ENCODE peak calls at places on chromosome 15, in five cellular contexts. One of them, this sample, is unnamed. For H3K4me1, the result is how much of the 10 kb centered on the place peaks cover.

GRCh38 chr15:93152951-93153350 is 63.9 kb upstream of the RGMA start:
- DNase-seq in K562: no peak
- DNase-seq in IMR-90: no peak
- DNase-seq in PC-3: no peak
- DNase-seq in HCT116: no peak
- DNase-seq in this sample: no peak

GRCh38 chr15:38576837-38577236 is 12.2 kb upstream of the RASGRP1 start:
- DNase-seq in K562: no peak
- DNase-seq in IMR-90: no peak
- DNase-seq in PC-3: no peak
- DNase-seq in HCT116: no peak
- DNase-seq in this sample: no peak

GRCh38 chr15:78726870-78727551 is 84.3 kb downstream of the ADAMTS7 start:
- DNase-seq in K562: peak
- DNase-seq in IMR-90: no peak
- DNase-seq in PC-3: peak
- DNase-seq in HCT116: peak
- DNase-seq in this sample: peak

GRCh38 chr15:90642464-90643300 is 74.5 kb upstream of the BLM start:
- DNase-seq in K562: no peak
- DNase-seq in IMR-90: no peak
- DNase-seq in PC-3: no peak
- DNase-seq in HCT116: no peak
- DNase-seq in this sample: no peak

GRCh38 chr15:90838066-90838465 is 30.3 kb upstream of the FURIN start:
- DNase-seq in K562: no peak
- DNase-seq in IMR-90: no peak
- DNase-seq in PC-3: no peak
- DNase-seq in HCT116: no peak
- DNase-seq in this sample: no peak

GRCh38 chr15:46918462-46919125 is 798.7 kb upstream of the SEMA6D start:
- DNase-seq in K562: no peak
- DNase-seq in IMR-90: no peak
- DNase-seq in PC-3: no peak
- DNase-seq in HCT116: no peak
- DNase-seq in this sample: no peak

GRCh38 chr15:59539799-59540198 is 71.8 kb upstream of the GCNT3 start:
- DNase-seq in K562: peak
- DNase-seq in IMR-90: no peak
- DNase-seq in PC-3: peak
- DNase-seq in HCT116: no peak
- DNase-seq in this sample: no peak

GRCh38 chr15:55775316-55775715 is 32.4 kb upstream of the PRTG start:
- DNase-seq in K562: no peak
- DNase-seq in IMR-90: no peak
- DNase-seq in PC-3: peak
- DNase-seq in HCT116: no peak
- DNase-seq in this sample: no peak

GRCh38 chr15:85168642-85169173 is 187.1 kb downstream of the PDE8A start:
- DNase-seq in K562: peak
- DNase-seq in IMR-90: peak
- DNase-seq in PC-3: peak
- DNase-seq in HCT116: peak
- DNase-seq in this sample: peak

GRCh38 chr15:69723404-69724097 is 270.9 kb downstream of the RPLP1 start:
- DNase-seq in K562: no peak
- DNase-seq in IMR-90: no peak
- DNase-seq in PC-3: no peak
- DNase-seq in HCT116: no peak
- DNase-seq in this sample: no peak

GRCh38 chr15:23565395-23566069 is at the start of gene MKRN3:
- DNase-seq in K562: peak
- DNase-seq in IMR-90: peak
- DNase-seq in PC-3: no peak
- DNase-seq in HCT116: peak
- DNase-seq in this sample: no peak

GRCh38 chr15:88255109-88255495 is 1.4 kb downstream of the NTRK3 start:
- DNase-seq in K562: no peak
- DNase-seq in IMR-90: no peak
- DNase-seq in PC-3: no peak
- DNase-seq in HCT116: no peak
- DNase-seq in this sample: no peak

GRCh38 chr15:87661952-87662351 is 594.6 kb downstream of the NTRK3 start:
- DNase-seq in K562: no peak
- DNase-seq in IMR-90: no peak
- DNase-seq in PC-3: no peak
- DNase-seq in HCT116: no peak
- DNase-seq in this sample: no peak

GRCh38 chr15:94441782-94442181 is 210.4 kb downstream of the MCTP2 start:
- DNase-seq in K562: no peak
- DNase-seq in IMR-90: no peak
- DNase-seq in PC-3: no peak
- DNase-seq in HCT116: no peak
- DNase-seq in this sample: no peak

GRCh38 chr15:76964157-76964556 is 30.8 kb upstream of the PSTPIP1 start:
- DNase-seq in K562: no peak
- DNase-seq in IMR-90: peak
- DNase-seq in PC-3: no peak
- DNase-seq in HCT116: no peak
- DNase-seq in this sample: no peak

GRCh38 chr15:58165661-58166060 is 27.5 kb downstream of the AQP9 start:
- DNase-seq in K562: peak
- DNase-seq in IMR-90: peak
- DNase-seq in PC-3: peak
- DNase-seq in HCT116: no peak
- DNase-seq in this sample: no peak

GRCh38 chr15:96395687-96396086 is 65.2 kb downstream of the NR2F2 start:
- DNase-seq in K562: peak
- DNase-seq in IMR-90: no peak
- DNase-seq in PC-3: no peak
- DNase-seq in HCT116: no peak
- DNase-seq in this sample: no peak

GRCh38 chr15:58066042-58066867 is 744 bp upstream of the ALDH1A2 start:
- DNase-seq in K562: peak
- DNase-seq in IMR-90: peak
- DNase-seq in PC-3: peak
- DNase-seq in HCT116: peak
- DNase-seq in this sample: peak

GRCh38 chr15:52112203-52112750 is 298 bp downstream of the BCL2L10 start:
- DNase-seq in K562: no peak
- DNase-seq in IMR-90: no peak
- DNase-seq in PC-3: no peak
- DNase-seq in HCT116: no peak
- DNase-seq in this sample: peak

GRCh38 chr15:62163847-62164499 is 1.1 kb downstream of the C2CD4B start:
- DNase-seq in K562: no peak
- DNase-seq in IMR-90: no peak
- DNase-seq in PC-3: no peak
- DNase-seq in HCT116: no peak
- DNase-seq in this sample: no peak

GRCh38 chr15:62792960-62793758 is 249.4 kb upstream of the TPM1 start:
- DNase-seq in K562: no peak
- DNase-seq in IMR-90: no peak
- DNase-seq in PC-3: no peak
- DNase-seq in HCT116: no peak
- DNase-seq in this sample: no peak

GRCh38 chr15:63023351-63023945 is 19.1 kb upstream of the TPM1 start:
- DNase-seq in K562: no peak
- DNase-seq in IMR-90: peak
- DNase-seq in PC-3: no peak
- DNase-seq in HCT116: no peak
- DNase-seq in this sample: no peak

GRCh38 chr15:73946795-73947370 is 20.6 kb downstream of the LOXL1 start:
- DNase-seq in K562: no peak
- DNase-seq in IMR-90: no peak
- DNase-seq in PC-3: no peak
- DNase-seq in HCT116: no peak
- DNase-seq in this sample: no peak

GRCh38 chr15:94793641-94794040 is 562.3 kb downstream of the MCTP2 start:
- DNase-seq in K562: no peak
- DNase-seq in IMR-90: peak
- DNase-seq in PC-3: peak
- DNase-seq in HCT116: no peak
- DNase-seq in this sample: no peak

GRCh38 chr15:89822951-89823701 is 8.5 kb upstream of the ANPEP start:
- DNase-seq in K562: no peak
- DNase-seq in IMR-90: peak
- DNase-seq in PC-3: peak
- DNase-seq in HCT116: no peak
- DNase-seq in this sample: no peak

GRCh38 chr15:64354683-64355558 is 1.1 kb downstream of the CSNK1G1 start:
- DNase-seq in K562: peak
- DNase-seq in IMR-90: no peak
- DNase-seq in PC-3: no peak
- DNase-seq in HCT116: no peak
- DNase-seq in this sample: no peak

GRCh38 chr15:72304596-72304995 is 15.4 kb downstream of the CELF6 start:
- DNase-seq in K562: no peak
- DNase-seq in IMR-90: no peak
- DNase-seq in PC-3: no peak
- DNase-seq in HCT116: no peak
- DNase-seq in this sample: no peak

GRCh38 chr15:63531586-63531985 is 27.2 kb downstream of the USP3 start:
- DNase-seq in K562: peak
- DNase-seq in IMR-90: no peak
- DNase-seq in PC-3: no peak
- DNase-seq in HCT116: no peak
- DNase-seq in this sample: no peak

GRCh38 chr15:68230157-68231100 is 901 bp upstream of the CLN6 start:
- DNase-seq in K562: peak
- DNase-seq in IMR-90: peak
- DNase-seq in PC-3: peak
- DNase-seq in HCT116: no peak
- DNase-seq in this sample: no peak

GRCh38 chr15:71291723-71292122 is 176.5 kb downstream of the THSD4 start:
- DNase-seq in K562: no peak
- DNase-seq in IMR-90: no peak
- DNase-seq in PC-3: no peak
- DNase-seq in HCT116: no peak
- DNase-seq in this sample: no peak

GRCh38 chr15:71294251-71294635 is 179.0 kb downstream of the THSD4 start:
- DNase-seq in K562: no peak
- DNase-seq in IMR-90: no peak
- DNase-seq in PC-3: no peak
- DNase-seq in HCT116: no peak
- DNase-seq in this sample: no peak

GRCh38 chr15:71294636-71295241 is 179.5 kb downstream of the THSD4 start:
- DNase-seq in K562: no peak
- DNase-seq in IMR-90: peak
- DNase-seq in PC-3: peak
- DNase-seq in HCT116: peak
- DNase-seq in this sample: no peak

GRCh38 chr15:71296032-71296686 is 180.9 kb downstream of the THSD4 start:
- DNase-seq in K562: no peak
- DNase-seq in IMR-90: peak
- DNase-seq in PC-3: peak
- DNase-seq in HCT116: peak
- DNase-seq in this sample: no peak

GRCh38 chr15:71295242-71296031 is 180.2 kb downstream of the THSD4 start:
- DNase-seq in K562: no peak
- DNase-seq in IMR-90: peak
- DNase-seq in PC-3: peak
- DNase-seq in HCT116: peak
- DNase-seq in this sample: no peak
- H3K4me1 ChIP-seq in K562: under half
- H3K4me1 ChIP-seq in IMR-90: under half
- H3K4me1 ChIP-seq in PC-3: half or more
- H3K4me1 ChIP-seq in HCT116: under half
- H3K4me1 ChIP-seq in this sample: under half

DNA sequence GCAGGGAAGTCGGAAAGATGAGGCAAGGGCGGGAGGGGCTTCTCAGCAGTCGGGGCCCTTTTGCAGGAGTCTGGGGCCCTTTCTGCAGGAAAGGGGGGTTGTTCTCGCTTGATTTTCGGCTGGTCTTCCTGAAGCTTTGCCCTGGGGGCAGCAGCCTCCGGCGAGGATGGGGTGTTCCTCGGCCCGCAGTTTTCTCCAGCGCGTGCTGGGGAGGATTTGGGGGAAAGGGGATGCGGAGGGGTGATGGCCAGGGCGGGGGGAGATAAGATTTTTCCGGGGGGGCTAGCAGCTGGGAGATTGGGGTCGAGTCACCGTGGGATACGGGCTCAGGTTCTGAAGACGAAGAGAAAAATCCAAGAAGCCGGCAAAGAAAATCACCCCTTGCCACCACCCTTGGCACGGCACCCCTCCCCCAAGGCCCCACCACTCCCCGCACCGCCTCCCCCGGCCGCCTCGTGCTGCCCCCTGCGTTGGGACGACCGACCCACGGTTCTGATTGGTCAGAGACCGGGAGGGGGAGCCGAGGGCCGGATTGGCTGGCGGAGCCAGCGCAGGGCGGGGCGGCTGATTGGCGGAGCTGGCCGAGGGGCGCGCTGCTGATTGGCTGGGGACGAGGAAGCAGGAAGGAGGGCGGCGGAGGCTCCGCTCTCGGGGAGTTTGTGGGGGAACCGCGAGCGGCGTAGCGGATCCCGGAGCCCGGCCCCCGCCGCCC is at the start of gene BAHD1:
- DNase-seq in K562: peak
- DNase-seq in IMR-90: peak
- DNase-seq in PC-3: peak
- DNase-seq in HCT116: peak
- DNase-seq in this sample: peak
- H3K9ac ChIP-seq in K562: peak
- H3K9ac ChIP-seq in IMR-90: peak
- H3K9ac ChIP-seq in PC-3: peak
- H3K9ac ChIP-seq in HCT116: peak
- H3K9ac ChIP-seq in this sample: peak

GRCh38 chr15:65783872-65784271 is 8.2 kb downstream of the DENND4A start:
- DNase-seq in K562: peak
- DNase-seq in IMR-90: no peak
- DNase-seq in PC-3: no peak
- DNase-seq in HCT116: no peak
- DNase-seq in this sample: no peak
- H3K4me1 ChIP-seq in K562: under half
- H3K4me1 ChIP-seq in IMR-90: under half
- H3K4me1 ChIP-seq in PC-3: under half
- H3K4me1 ChIP-seq in HCT116: under half
- H3K4me1 ChIP-seq in this sample: under half

GRCh38 chr15:67108122-67108871 is 42.9 kb downstream of the SMAD3 start:
- DNase-seq in K562: no peak
- DNase-seq in IMR-90: no peak
- DNase-seq in PC-3: no peak
- DNase-seq in HCT116: no peak
- DNase-seq in this sample: no peak
- H3K9ac ChIP-seq in K562: no peak
- H3K9ac ChIP-seq in IMR-90: peak
- H3K9ac ChIP-seq in PC-3: peak
- H3K9ac ChIP-seq in HCT116: peak
- H3K9ac ChIP-seq in this sample: no peak

GRCh38 chr15:45168751-45169551 is 18.8 kb downstream of the SHF start:
- DNase-seq in K562: peak
- DNase-seq in IMR-90: no peak
- DNase-seq in PC-3: no peak
- DNase-seq in HCT116: no peak
- DNase-seq in this sample: no peak
- H3K4me1 ChIP-seq in K562: under half
- H3K4me1 ChIP-seq in IMR-90: under half
- H3K4me1 ChIP-seq in PC-3: under half
- H3K4me1 ChIP-seq in HCT116: under half
- H3K4me1 ChIP-seq in this sample: under half

This sample was measured in MM.1S.